ENCODE peak calls at places on chromosomes 13 and 19, in ten cellular contexts. D is ELR; L is lung; Y is stimulated activated CD4-positive, alpha-beta T cell treated with anti-CD3 and anti-CD28 coated beads, Interleukin-12 subunit alpha, Interleukin-12 subunit beta, amount 100 ng/mL, for 4 hours; X is activated CD8-positive, alpha-beta memory T cell treated with anti-CD3 and anti-CD28 coated beads, Interleukin-2, amount 10 ng/mL, durations not matched to agents 7 days and 5 days; V is breast epithelium; P is T-helper 17 cell; E is naive B cell; J is fibroblast of gingiva; U is glutamatergic neuron. C is an unnamed sample.

GRCh38 chr19:43534811-43535761 is 2.1 kb downstream of the ZNF575 start:
- DNase-seq in D (peak), L (peak), Y (peak), X (peak), V (peak), P (no peak), E (peak), J (peak), U (peak), C (peak)

GRCh38 chr13:73492811-73493210 is 434.0 kb downstream of the KLF5 start:
- DNase-seq in D (no peak), L (no peak), Y (no peak), X (no peak), V (no peak), P (no peak), E (no peak), J (no peak), U (no peak), C (no peak)

GRCh38 chr19:49637865-49638350 is 2.0 kb downstream of the RRAS start:
- DNase-seq in D (peak), L (peak), Y (no peak), X (no peak), V (peak), P (no peak), E (no peak), J (peak), U (peak), C (peak)

GRCh38 chr13:104522235-104523072 is 1456.2 kb upstream of the SLC10A2 start:
- DNase-seq in D (no peak), L (no peak), Y (no peak), X (no peak), V (no peak), P (no peak), E (no peak), J (no peak), U (no peak), C (no peak)

GRCh38 chr19:438416-438958 is 22.3 kb downstream of the SHC2 start:
- DNase-seq in D (no peak), L (no peak), Y (no peak), X (no peak), V (no peak), P (no peak), E (no peak), J (no peak), U (no peak), C (no peak)

GRCh38 chr13:85543144-85543543 is 256.1 kb downstream of the SLITRK6 start:
- DNase-seq in D (peak), L (no peak), Y (no peak), X (no peak), V (no peak), P (no peak), E (no peak), J (peak), U (no peak), C (no peak)

GRCh38 chr13:107864543-107865460 is 350.5 kb downstream of the LIG4 start:
- DNase-seq in D (peak), L (no peak), Y (no peak), X (no peak), V (no peak), P (no peak), E (no peak), J (peak), U (no peak), C (peak)

GRCh38 chr13:79860757-79861156 is 379.8 kb downstream of the NDFIP2 start:
- DNase-seq in D (no peak), L (no peak), Y (no peak), X (no peak), V (no peak), P (no peak), E (no peak), J (no peak), U (no peak), C (no peak)

GRCh38 chr19:1754651-1755466 is 1.6 kb downstream of the ONECUT3 start:
- DNase-seq in D (peak), L (no peak), Y (no peak), X (no peak), V (no peak), P (no peak), E (no peak), J (no peak), U (no peak), C (peak)